ENCODE peak calls at places on chromosomes 2 and 18, in four cellular contexts. N, C, S and G are unnamed samples.

GRCh38 chr2:64524604-64525322 is 635 bp downstream of the AFTPH start:
- DNase-seq in N (peak; percentile 15), C (peak; percentile 28), S (no peak), G (peak; percentile 88)

GRCh38 chr2:46376586-46377286 is 79.5 kb downstream of the EPAS1 start:
- DNase-seq in N (no peak), C (no peak), S (no peak), G (no peak)

GRCh38 chr18:32019251-32019943 is 772 bp downstream of the RNF125 start:
- DNase-seq in N (peak; percentile 37), C (peak; percentile 75), S (peak; percentile 67), G (peak; percentile 31)

GRCh38 chr2:19038096-19039015 is 320.1 kb downstream of the OSR1 start:
- DNase-seq in N (peak; percentile 57), C (no peak), S (no peak), G (no peak)

GRCh38 chr2:119775102-119775501 is 15.4 kb downstream of the PTPN4 start:
- DNase-seq in N (no peak), C (no peak), S (no peak), G (no peak)

GRCh38 chr2:41414486-41415230 is 633.2 kb upstream of the PKDCC start:
- DNase-seq in N (peak; percentile 74), C (no peak), S (no peak), G (no peak)

GRCh38 chr2:65103013-65103720 is 26.7 kb downstream of the RAB1A start:
- DNase-seq in N (no peak), C (no peak), S (no peak), G (no peak)

GRCh38 chr2:45640575-45640974 is 10.9 kb upstream of the PRKCE start:
- DNase-seq in N (no peak), C (no peak), S (no peak), G (no peak)

GRCh38 chr2:149329470-149330126 is 789 bp upstream of the LYPD6 start:
- DNase-seq in N (peak; percentile 26), C (no peak), S (no peak), G (no peak)

GRCh38 chr2:239002960-239003932 is 155.4 kb downstream of the TWIST2 start:
- DNase-seq in N (peak; percentile 76), C (no peak), S (peak; percentile 69), G (peak; percentile 86)

DNA sequence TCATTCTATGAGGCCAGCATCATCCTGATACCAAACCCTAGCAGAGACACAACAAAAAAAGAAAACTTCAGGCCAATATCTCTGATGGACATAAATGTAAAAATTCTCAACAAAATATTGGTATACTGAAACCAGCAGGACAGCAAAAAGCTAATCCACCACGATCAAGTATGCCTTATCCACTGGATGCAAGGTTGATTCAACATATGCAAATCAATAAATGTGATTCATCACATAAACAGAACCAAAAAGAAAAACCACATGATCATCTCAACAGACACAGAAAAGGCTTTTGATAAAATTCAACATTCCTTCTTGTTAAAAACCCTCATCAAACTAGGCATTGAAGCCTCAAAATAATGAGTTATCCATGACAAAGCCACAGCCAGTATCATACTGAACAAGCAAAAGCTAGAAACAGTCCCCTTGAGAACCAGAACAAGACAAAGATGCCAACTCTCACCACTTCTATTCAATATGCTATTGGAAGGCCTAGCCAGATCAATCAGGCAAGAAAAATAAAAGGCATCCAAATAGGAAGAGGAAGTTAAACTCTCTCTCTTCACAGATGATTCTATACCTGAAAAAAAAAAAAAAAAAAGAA is 45.3 kb downstream of the RTTN start:
- DNase-seq in N (no peak), C (no peak), S (no peak), G (no peak)
- H3K4me3 ChIP-seq in N (no peak overlapping the region), C (no peak overlapping the region), S (no peak overlapping the region), G (no peak overlapping the region)

GRCh38 chr2:206840999-206841398 is 75.6 kb downstream of the FASTKD2 start:
- DNase-seq in N (no peak), C (no peak), S (no peak), G (no peak)
- TF ChIP-seq CTCF in N (no peak), C (no peak), S (no peak), G (no peak)

DNA sequence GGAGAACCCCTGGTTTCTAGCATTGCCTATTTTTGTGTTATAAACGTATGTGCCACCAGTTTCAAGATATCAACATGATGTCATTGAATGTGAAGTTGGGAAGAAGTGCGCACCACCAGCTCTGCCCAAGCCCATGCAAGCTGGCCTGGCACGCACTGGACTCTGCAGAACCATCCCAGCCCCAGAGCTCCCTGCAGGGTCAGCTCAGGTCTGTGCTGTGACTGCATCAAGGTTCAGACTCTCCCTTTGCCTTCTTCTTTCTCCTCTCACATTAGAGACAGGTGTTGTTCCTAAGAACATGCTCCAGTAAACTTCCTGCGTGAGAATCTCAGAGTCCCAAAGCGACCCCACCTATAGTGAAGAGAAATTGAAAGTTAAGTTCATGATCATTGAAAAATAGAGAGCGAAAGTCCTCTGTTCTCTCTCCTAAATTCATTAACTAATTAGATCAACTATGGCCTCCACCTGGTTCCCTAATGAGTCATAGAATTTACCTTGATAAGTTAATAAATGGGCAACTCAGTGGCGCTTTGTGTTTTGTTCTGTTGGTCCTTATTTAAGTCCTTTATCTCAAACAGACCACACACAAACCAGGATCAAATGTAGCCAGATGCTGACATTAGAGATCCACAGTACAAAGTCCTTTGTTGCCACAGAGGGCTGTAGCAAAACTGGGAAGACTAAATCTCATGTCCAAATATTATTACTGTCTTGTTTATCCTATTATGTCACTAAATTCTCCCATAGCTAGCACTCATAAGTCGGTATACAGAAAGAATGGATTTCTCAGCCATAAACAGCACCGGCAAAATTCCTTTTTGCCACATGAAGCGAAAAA is 432.3 kb downstream of the STK39 start:
- DNase-seq in N (no peak), C (no peak), S (no peak), G (no peak)
- H3K4me3 ChIP-seq in N (no peak overlapping the region), C (no peak overlapping the region), S (no peak overlapping the region), G (no peak overlapping the region)

GRCh38 chr2:9578475-9579235 is 23.0 kb upstream of the ADAM17 start:
- DNase-seq in N (peak; percentile 48), C (no peak), S (no peak), G (no peak)

GRCh38 chr2:9573013-9573708 is 17.5 kb upstream of the ADAM17 start:
- DNase-seq in N (peak; percentile 49), C (no peak), S (no peak), G (no peak)

GRCh38 chr2:9574314-9574713 is 18.7 kb upstream of the ADAM17 start:
- DNase-seq in N (no peak), C (no peak), S (no peak), G (no peak)

GRCh38 chr2:9570182-9571060 is 14.8 kb upstream of the ADAM17 start:
- DNase-seq in N (peak; percentile 64), C (no peak), S (no peak), G (no peak)

DNA sequence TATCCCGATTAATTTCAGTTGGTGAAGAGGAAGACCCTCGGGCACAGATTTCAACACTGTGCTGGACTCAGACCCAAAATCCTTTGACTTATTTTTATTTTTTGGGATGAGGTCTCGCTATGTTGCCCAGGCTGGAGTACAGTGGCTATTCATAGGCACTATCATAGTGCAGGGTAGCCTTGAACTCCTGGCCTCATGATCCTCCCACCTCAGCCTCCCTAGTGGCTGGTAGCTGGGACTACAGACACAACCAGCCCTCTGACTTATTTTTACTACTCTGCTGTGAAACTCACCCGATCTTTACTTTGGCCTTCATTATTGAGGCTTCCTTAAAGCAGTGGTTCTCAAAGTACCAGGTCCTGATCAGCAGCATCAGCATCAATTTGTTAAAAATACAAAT is 18.2 kb upstream of the ADAM17 start:
- DNase-seq in N (no peak), C (no peak), S (no peak), G (no peak)
- TF ChIP-seq CTCF in N (peak; percentile 28), C (no peak), S (peak; percentile 15), G (no peak)

GRCh38 chr2:141698500-141698899 is 432.3 kb downstream of the LRP1B start:
- DNase-seq in N (no peak), C (no peak), S (no peak), G (no peak)

GRCh38 chr2:141699573-141699972 is 431.2 kb downstream of the LRP1B start:
- DNase-seq in N (no peak), C (no peak), S (no peak), G (no peak)

GRCh38 chr2:141694180-141694579 is 436.6 kb downstream of the LRP1B start:
- DNase-seq in N (no peak), C (no peak), S (no peak), G (no peak)

GRCh38 chr2:141692829-141693228 is 438.0 kb downstream of the LRP1B start:
- DNase-seq in N (no peak), C (no peak), S (no peak), G (no peak)

DNA sequence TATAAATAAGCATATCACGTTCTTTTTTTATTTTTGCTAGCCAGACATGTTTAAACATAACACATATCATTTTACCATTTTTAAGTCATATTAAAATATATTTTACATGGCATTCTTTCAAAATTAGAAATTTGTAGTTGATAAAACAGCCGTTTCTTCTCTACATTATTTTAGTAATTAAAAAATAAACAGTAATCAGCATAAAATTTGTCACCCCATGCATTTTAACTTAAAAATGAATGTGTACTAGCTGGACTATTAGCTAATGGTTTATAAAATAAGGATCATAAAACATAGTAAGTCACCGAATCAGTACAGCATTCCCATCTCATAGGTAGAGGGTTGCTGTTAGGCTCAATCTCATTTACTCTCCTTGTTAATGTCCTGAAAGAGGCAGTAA is 433.8 kb downstream of the LRP1B start:
- DNase-seq in N (no peak), C (no peak), S (no peak), G (no peak)
- H3K4me3 ChIP-seq in N (no peak overlapping the region), C (no peak overlapping the region), S (no peak overlapping the region), G (no peak overlapping the region)

GRCh38 chr2:123839326-123839725 is 185.8 kb upstream of the CNTNAP5 start:
- DNase-seq in N (no peak), C (no peak), S (no peak), G (no peak)

GRCh38 chr2:123840614-123841013 is 184.5 kb upstream of the CNTNAP5 start:
- DNase-seq in N (no peak), C (no peak), S (no peak), G (no peak)

GRCh38 chr2:123840016-123840415 is 185.1 kb upstream of the CNTNAP5 start:
- DNase-seq in N (no peak), C (no peak), S (no peak), G (no peak)
- TF ChIP-seq CTCF in N (no peak), C (no peak), S (no peak), G (no peak)

GRCh38 chr2:85255813-85256581 is 71.8 kb downstream of the TGOLN2 start:
- DNase-seq in N (peak; percentile 67), C (no peak), S (no peak), G (no peak)
- H3K4me3 ChIP-seq in N (no peak overlapping the region), C (no peak overlapping the region), S (peak overlapping the region; percentile 43), G (no peak overlapping the region)